ENCODE peak calls at places on chromosome 15, in ten cellular contexts. V, A, Q, B, C, X, H, G, Y and U are unnamed samples.

GRCh38 chr15:34154725-34155204 is 52.9 kb downstream of the PGBD4 start:
- DNase-seq in V (no peak), A (peak), Q (no peak), B (no peak), C (no peak), X (no peak), H (no peak), G (no peak), Y (no peak), U (no peak)

GRCh38 chr15:68616397-68616796 is 37.6 kb downstream of the CORO2B start:
- DNase-seq in V (no peak), A (no peak), Q (no peak), B (no peak), C (no peak), X (no peak), H (no peak), G (no peak), Y (no peak), U (no peak)

GRCh38 chr15:87860743-87861142 is 395.8 kb downstream of the NTRK3 start:
- DNase-seq in V (no peak), A (no peak), Q (no peak), B (no peak), C (no peak), X (no peak), H (no peak), G (no peak), Y (no peak), U (no peak)

GRCh38 chr15:51768018-51768417 is 16.6 kb downstream of the TMOD2 start:
- DNase-seq in V (no peak), A (no peak), Q (no peak), B (no peak), C (no peak), X (no peak), H (no peak), G (no peak), Y (no peak), U (no peak)

GRCh38 chr15:65869954-65870871 is 922 bp downstream of the RAB11A start:
- DNase-seq in V (no peak), A (peak), Q (no peak), B (no peak), C (no peak), X (no peak), H (peak), G (no peak), Y (peak), U (peak)

GRCh38 chr15:73873889-73874511 is 636 bp downstream of the TBC1D21 start:
- DNase-seq in V (peak), A (peak), Q (peak), B (peak), C (no peak), X (no peak), H (no peak), G (no peak), Y (peak), U (peak)

GRCh38 chr15:101188517-101189340 is 63.1 kb downstream of the CHSY1 start:
- DNase-seq in V (no peak), A (peak), Q (no peak), B (no peak), C (no peak), X (no peak), H (peak), G (no peak), Y (peak), U (peak)

GRCh38 chr15:82951472-82952155 is 906 bp downstream of the HOMER2 start:
- DNase-seq in V (no peak), A (no peak), Q (no peak), B (no peak), C (no peak), X (no peak), H (no peak), G (no peak), Y (peak), U (no peak)

GRCh38 chr15:55526559-55527036 is 18.6 kb upstream of the DNAAF4 start:
- DNase-seq in V (peak), A (peak), Q (no peak), B (peak), C (no peak), X (peak), H (no peak), G (no peak), Y (peak), U (peak)

GRCh38 chr15:60576515-60576914 is 97.6 kb upstream of the ICE2 start:
- DNase-seq in V (no peak), A (no peak), Q (no peak), B (no peak), C (no peak), X (no peak), H (no peak), G (no peak), Y (no peak), U (no peak)

GRCh38 chr15:26191216-26191615 is 328.1 kb upstream of the ATP10A start:
- DNase-seq in V (no peak), A (no peak), Q (no peak), B (no peak), C (no peak), X (no peak), H (no peak), G (no peak), Y (no peak), U (no peak)

GRCh38 chr15:76189106-76189505 is 122.2 kb downstream of the ETFA start:
- DNase-seq in V (no peak), A (no peak), Q (no peak), B (no peak), C (no peak), X (no peak), H (no peak), G (no peak), Y (no peak), U (no peak)

GRCh38 chr15:65766422-65767263 is 25.4 kb downstream of the DENND4A start:
- DNase-seq in V (no peak), A (no peak), Q (peak), B (no peak), C (no peak), X (no peak), H (no peak), G (no peak), Y (no peak), U (no peak)

GRCh38 chr15:100769043-100769974 is 110.3 kb upstream of the ALDH1A3 start:
- DNase-seq in V (no peak), A (no peak), Q (no peak), B (no peak), C (no peak), X (no peak), H (peak), G (no peak), Y (peak), U (no peak)

GRCh38 chr15:29089731-29090616 is 179.6 kb downstream of the NSMCE3 start:
- DNase-seq in V (no peak), A (peak), Q (peak), B (peak), C (no peak), X (no peak), H (peak), G (no peak), Y (no peak), U (peak)

GRCh38 chr15:60829416-60829815 is 350.5 kb upstream of the ICE2 start:
- DNase-seq in V (no peak), A (no peak), Q (no peak), B (no peak), C (no peak), X (no peak), H (no peak), G (no peak), Y (no peak), U (no peak)

GRCh38 chr15:31280037-31280830 is 46.4 kb upstream of the KLF13 start:
- DNase-seq in V (no peak), A (peak), Q (no peak), B (no peak), C (no peak), X (no peak), H (peak), G (no peak), Y (no peak), U (no peak)

GRCh38 chr15:77010312-77010686 is 15.4 kb downstream of the PSTPIP1 start:
- DNase-seq in V (no peak), A (no peak), Q (no peak), B (no peak), C (no peak), X (no peak), H (no peak), G (no peak), Y (no peak), U (no peak)

GRCh38 chr15:51121118-51121517 is 26.4 kb upstream of the TNFAIP8L3 start:
- DNase-seq in V (no peak), A (peak), Q (no peak), B (no peak), C (no peak), X (no peak), H (peak), G (no peak), Y (no peak), U (peak)

GRCh38 chr15:54353726-54354125 is 375.5 kb downstream of the UNC13C start:
- DNase-seq in V (no peak), A (no peak), Q (no peak), B (no peak), C (no peak), X (no peak), H (no peak), G (no peak), Y (no peak), U (no peak)